ENCODE peak calls at places on chromosomes 12 and 14, in seven cellular contexts. A, H, S, L, P, J and F are unnamed samples.

GRCh38 chr12:75628511-75628910 is 117.1 kb upstream of the KRR1 start:
- DNase-seq in A (no peak), H (no peak), S (no peak), L (no peak), P (no peak), J (no peak), F (no peak)

GRCh38 chr12:57455374-57456144 is 452 bp downstream of the INHBE start:
- DNase-seq in A (no peak), H (no peak), S (no peak), L (no peak), P (no peak), J (no peak), F (no peak)

GRCh38 chr12:116384629-116385485 is 107.4 kb upstream of the MED13L start:
- DNase-seq in A (peak; percentile 90), H (no peak), S (no peak), L (no peak), P (no peak), J (no peak), F (no peak)

GRCh38 chr12:13805038-13805437 is 176.4 kb downstream of the GRIN2B start:
- DNase-seq in A (no peak), H (no peak), S (no peak), L (no peak), P (no peak), J (no peak), F (no peak)

GRCh38 chr14:59189281-59189821 is 884 bp downstream of the DAAM1 start:
- DNase-seq in A (no peak), H (peak; percentile 46), S (peak; percentile 43), L (no peak), P (peak; percentile 60), J (no peak), F (no peak)

GRCh38 chr12:120639771-120640721 is at the start of gene CABP1:
- DNase-seq in A (no peak), H (peak; percentile 72), S (no peak), L (peak; percentile 33), P (peak; percentile 72), J (peak; percentile 66), F (no peak)

GRCh38 chr14:22478670-22479069 is 110.4 kb downstream of the DAD1 start:
- DNase-seq in A (peak; percentile 22), H (no peak), S (peak; percentile 63), L (no peak), P (no peak), J (no peak), F (no peak)

GRCh38 chr14:69580009-69580577 is 5.4 kb upstream of the CCDC177 start:
- DNase-seq in A (peak; percentile 100), H (peak; percentile 58), S (no peak), L (peak; percentile 63), P (no peak), J (peak; percentile 53), F (no peak)

GRCh38 chr14:92207012-92207927 is 85.5 kb downstream of the CPSF2 start:
- DNase-seq in A (no peak), H (no peak), S (no peak), L (no peak), P (no peak), J (no peak), F (no peak)

GRCh38 chr12:100266163-100266801 is 597 bp downstream of the DEPDC4 start:
- DNase-seq in A (no peak), H (no peak), S (no peak), L (no peak), P (no peak), J (no peak), F (no peak)

GRCh38 chr12:46516933-46517578 is 144.5 kb upstream of the SLC38A2 start:
- DNase-seq in A (no peak), H (no peak), S (no peak), L (no peak), P (no peak), J (no peak), F (no peak)

GRCh38 chr14:77804592-77804991 is 4.7 kb downstream of the ADCK1 start:
- DNase-seq in A (peak; percentile 27), H (peak; percentile 24), S (no peak), L (peak; percentile 31), P (no peak), J (no peak), F (no peak)

GRCh38 chr14:89144642-89145041 is 272.4 kb downstream of the FOXN3 start:
- DNase-seq in A (no peak), H (no peak), S (no peak), L (no peak), P (no peak), J (no peak), F (no peak)

GRCh38 chr14:89573399-89573657 is 156.3 kb upstream of the FOXN3 start:
- DNase-seq in A (no peak), H (no peak), S (no peak), L (no peak), P (no peak), J (no peak), F (no peak)

GRCh38 chr12:65074932-65075331 is 46.2 kb downstream of the WIF1 start:
- DNase-seq in A (no peak), H (no peak), S (no peak), L (no peak), P (no peak), J (no peak), F (no peak)

GRCh38 chr12:94545937-94546771 is 86.5 kb upstream of the CEP83 start:
- DNase-seq in A (peak; percentile 77), H (peak; percentile 54), S (no peak), L (peak; percentile 52), P (no peak), J (peak; percentile 57), F (no peak)

GRCh38 chr14:69013943-69014782 is 35.1 kb upstream of the ACTN1 start:
- DNase-seq in A (peak; percentile 50), H (no peak), S (no peak), L (no peak), P (no peak), J (peak; percentile 72), F (no peak)

GRCh38 chr12:105331805-105332251 is 1.3 kb downstream of the C12orf75 start:
- DNase-seq in A (no peak), H (no peak), S (no peak), L (no peak), P (no peak), J (no peak), F (no peak)

GRCh38 chr14:103908580-103908979 is 19.7 kb upstream of the TDRD9 start:
- DNase-seq in A (no peak), H (no peak), S (no peak), L (no peak), P (no peak), J (no peak), F (no peak)

GRCh38 chr12:123388948-123389559 is 5.1 kb downstream of the KMT5A start:
- DNase-seq in A (no peak), H (peak; percentile 31), S (no peak), L (no peak), P (no peak), J (peak; percentile 52), F (no peak)

GRCh38 chr12:53380797-53381738 is 1.1 kb downstream of the SP1 start:
- DNase-seq in A (peak; percentile 71), H (peak; percentile 32), S (no peak), L (peak; percentile 27), P (no peak), J (peak; percentile 50), F (no peak)

GRCh38 chr12:119206348-119207075 is 27.8 kb downstream of the HSPB8 start:
- DNase-seq in A (no peak), H (no peak), S (no peak), L (no peak), P (no peak), J (no peak), F (no peak)
- TF ChIP-seq CTCF in A (no peak), H (no peak), S (no peak), L (no peak), P (no peak), J (no peak), F (no peak)

DNA sequence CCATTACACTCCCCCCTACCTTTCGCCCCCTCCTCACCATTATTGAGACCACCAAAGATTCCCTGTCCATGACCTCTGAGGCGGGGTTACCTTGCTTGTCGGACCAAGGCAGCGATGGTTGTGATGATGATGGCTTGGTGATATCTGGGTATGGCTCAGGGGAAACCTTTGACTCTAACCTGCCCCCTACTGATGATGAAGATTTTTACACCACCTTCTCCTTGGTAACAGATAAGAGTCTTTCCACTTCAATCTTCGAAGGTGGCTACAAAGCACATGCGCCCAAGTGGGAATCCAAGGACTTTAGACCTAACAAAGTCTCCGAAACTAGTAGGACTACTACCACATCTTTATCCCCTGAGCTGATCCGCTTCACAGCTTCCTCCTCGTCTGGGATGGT is 350.2 kb downstream of the DIO2 start:
- DNase-seq in A (no peak), H (no peak), S (no peak), L (peak; percentile 9), P (no peak), J (no peak), F (no peak)
- TF ChIP-seq CTCF in A (peak; percentile 16), H (peak; percentile 15), S (no peak), L (peak; percentile 15), P (no peak), J (no peak), F (no peak)

GRCh38 chr12:88428350-88428749 is 151.9 kb downstream of the KITLG start:
- DNase-seq in A (no peak), H (no peak), S (no peak), L (no peak), P (no peak), J (no peak), F (no peak)

GRCh38 chr12:88432536-88433462 is 147.5 kb downstream of the KITLG start:
- DNase-seq in A (peak; percentile 72), H (no peak), S (peak; percentile 51), L (no peak), P (no peak), J (no peak), F (no peak)

DNA sequence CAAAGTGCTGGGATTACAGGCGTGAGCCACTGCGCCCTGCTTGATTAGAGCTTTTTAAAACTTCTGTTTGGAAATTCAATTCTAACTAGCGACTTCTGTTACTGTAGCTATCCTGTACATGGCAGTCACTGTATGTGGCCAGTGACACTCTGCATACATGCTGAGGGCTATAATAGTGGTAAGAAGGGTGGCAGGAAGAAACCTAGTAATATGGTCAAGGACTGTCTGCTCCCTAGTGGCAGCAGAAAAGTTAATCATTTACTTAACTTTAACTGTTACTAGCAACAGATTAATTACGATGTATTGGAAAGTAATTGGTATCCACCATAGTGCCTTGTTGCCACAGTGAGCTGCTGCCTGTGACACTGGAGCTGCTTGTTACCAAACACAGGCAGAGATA is 149.0 kb downstream of the KITLG start:
- DNase-seq in A (no peak), H (no peak), S (no peak), L (no peak), P (no peak), J (no peak), F (no peak)
- TF ChIP-seq CTCF in A (no peak), H (no peak), S (no peak), L (no peak), P (no peak), J (peak; percentile 6), F (no peak)

GRCh38 chr12:9122166-9122609 is 6.5 kb upstream of the A2M start:
- DNase-seq in A (no peak), H (no peak), S (no peak), L (no peak), P (no peak), J (no peak), F (no peak)
- TF ChIP-seq CTCF in A (no peak), H (no peak), S (no peak), L (no peak), P (no peak), J (no peak), F (no peak)